ENCODE peak calls at places on chromosomes 1 and 21, in nine cellular contexts. One of them, this sample, is unnamed.

GRCh38 chr1:6357243-6357929 is 36.2 kb downstream of the ACOT7 start:
- DNase-seq in tibial nerve: no peak
- DNase-seq in lung: no peak
- DNase-seq in bronchial epithelial cell: no peak
- DNase-seq in endothelial cell: no peak
- DNase-seq in cardiac muscle cell: no peak
- DNase-seq in mucosa of descending colon: peak; percentile 66
- DNase-seq in lower lobe of right lung: no peak
- DNase-seq in AG10803: no peak
- DNase-seq in this sample: no peak

GRCh38 chr1:152111515-152111968 is 3.7 kb downstream of the TCHH start:
- DNase-seq in tibial nerve: no peak
- DNase-seq in lung: no peak
- DNase-seq in bronchial epithelial cell: no peak
- DNase-seq in endothelial cell: peak; percentile 35
- DNase-seq in cardiac muscle cell: peak; percentile 53
- DNase-seq in mucosa of descending colon: peak; percentile 35
- DNase-seq in lower lobe of right lung: no peak
- DNase-seq in AG10803: peak; percentile 46
- DNase-seq in this sample: no peak

GRCh38 chr1:162300057-162300917 is 76.4 kb downstream of the SPATA46 start:
- DNase-seq in tibial nerve: no peak
- DNase-seq in lung: peak; percentile 56
- DNase-seq in bronchial epithelial cell: no peak
- DNase-seq in endothelial cell: no peak
- DNase-seq in cardiac muscle cell: no peak
- DNase-seq in mucosa of descending colon: no peak
- DNase-seq in lower lobe of right lung: no peak
- DNase-seq in AG10803: no peak
- DNase-seq in this sample: no peak

GRCh38 chr1:54283214-54283996 is 83.4 kb downstream of the MRPL37 start:
- DNase-seq in tibial nerve: no peak
- DNase-seq in lung: no peak
- DNase-seq in bronchial epithelial cell: no peak
- DNase-seq in endothelial cell: no peak
- DNase-seq in cardiac muscle cell: no peak
- DNase-seq in mucosa of descending colon: no peak
- DNase-seq in lower lobe of right lung: no peak
- DNase-seq in AG10803: no peak
- DNase-seq in this sample: no peak

GRCh38 chr1:78333426-78334012 is 157.3 kb upstream of the PTGFR start:
- DNase-seq in tibial nerve: no peak
- DNase-seq in lung: no peak
- DNase-seq in bronchial epithelial cell: peak; percentile 35
- DNase-seq in endothelial cell: no peak
- DNase-seq in cardiac muscle cell: peak; percentile 78
- DNase-seq in mucosa of descending colon: no peak
- DNase-seq in lower lobe of right lung: no peak
- DNase-seq in AG10803: peak; percentile 45
- DNase-seq in this sample: no peak

GRCh38 chr1:58982259-58982998 is 198.6 kb upstream of the JUN start:
- DNase-seq in tibial nerve: no peak
- DNase-seq in lung: no peak
- DNase-seq in bronchial epithelial cell: no peak
- DNase-seq in endothelial cell: no peak
- DNase-seq in cardiac muscle cell: no peak
- DNase-seq in mucosa of descending colon: no peak
- DNase-seq in lower lobe of right lung: no peak
- DNase-seq in AG10803: peak; percentile 49
- DNase-seq in this sample: no peak

GRCh38 chr1:204268101-204268500 is 54.3 kb upstream of the GOLT1A start:
- DNase-seq in tibial nerve: no peak
- DNase-seq in lung: no peak
- DNase-seq in bronchial epithelial cell: no peak
- DNase-seq in endothelial cell: no peak
- DNase-seq in cardiac muscle cell: no peak
- DNase-seq in mucosa of descending colon: peak; percentile 23
- DNase-seq in lower lobe of right lung: no peak
- DNase-seq in AG10803: no peak
- DNase-seq in this sample: no peak

GRCh38 chr1:35692310-35692709 is 26.4 kb downstream of the C1orf216 start:
- DNase-seq in tibial nerve: no peak
- DNase-seq in lung: no peak
- DNase-seq in bronchial epithelial cell: no peak
- DNase-seq in endothelial cell: no peak
- DNase-seq in cardiac muscle cell: no peak
- DNase-seq in mucosa of descending colon: no peak
- DNase-seq in lower lobe of right lung: no peak
- DNase-seq in AG10803: no peak
- DNase-seq in this sample: no peak

GRCh38 chr1:48859429-48859828 is 82.7 kb upstream of the BEND5 start:
- DNase-seq in tibial nerve: no peak
- DNase-seq in lung: no peak
- DNase-seq in bronchial epithelial cell: peak; percentile 67
- DNase-seq in endothelial cell: no peak
- DNase-seq in cardiac muscle cell: peak; percentile 84
- DNase-seq in mucosa of descending colon: no peak
- DNase-seq in lower lobe of right lung: no peak
- DNase-seq in AG10803: peak; percentile 63
- DNase-seq in this sample: no peak

DNA sequence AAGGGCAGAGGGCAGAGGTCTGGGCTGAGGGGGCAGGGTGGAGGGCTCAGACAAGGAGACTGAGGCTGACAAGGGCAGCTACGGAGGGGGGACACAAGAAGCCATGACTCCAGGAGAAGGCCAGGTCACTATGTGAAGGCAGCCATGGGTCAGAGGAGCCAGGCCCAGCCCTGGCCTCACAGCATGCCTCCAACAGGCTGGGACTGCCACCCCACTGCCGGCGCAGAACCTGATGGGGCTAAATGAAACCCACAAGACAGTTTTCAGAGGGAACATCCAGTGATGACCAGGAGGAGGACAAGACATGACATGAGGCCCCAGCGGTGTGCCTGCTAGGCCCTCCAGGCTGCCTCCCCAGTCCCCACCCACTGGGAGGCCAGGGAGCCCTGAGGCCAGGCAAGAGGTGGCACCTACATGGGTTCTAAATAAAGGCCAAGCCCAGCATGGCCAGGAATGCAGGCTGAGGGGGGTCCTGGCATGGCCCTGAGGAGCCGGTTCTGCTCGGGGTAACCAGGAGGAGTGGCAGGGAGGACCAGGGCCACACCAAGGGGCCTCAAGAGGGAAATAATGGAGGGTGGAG is 27.3 kb upstream of the LSS start:
- DNase-seq in tibial nerve: no peak
- DNase-seq in lung: no peak
- DNase-seq in bronchial epithelial cell: no peak
- DNase-seq in endothelial cell: no peak
- DNase-seq in cardiac muscle cell: no peak
- DNase-seq in mucosa of descending colon: no peak
- DNase-seq in lower lobe of right lung: no peak
- DNase-seq in AG10803: no peak
- DNase-seq in this sample: no peak
- TF ChIP-seq CTCF in tibial nerve: no peak
- TF ChIP-seq CTCF in lung: no peak
- TF ChIP-seq CTCF in bronchial epithelial cell: no peak
- TF ChIP-seq CTCF in endothelial cell: no peak
- TF ChIP-seq CTCF in cardiac muscle cell: no peak
- TF ChIP-seq CTCF in mucosa of descending colon: no peak
- TF ChIP-seq CTCF in lower lobe of right lung: no peak
- TF ChIP-seq CTCF in AG10803: no peak
- TF ChIP-seq CTCF in this sample: no peak

GRCh38 chr1:28581531-28582247 is 10.4 kb upstream of the RAB42 start:
- DNase-seq in tibial nerve: peak; percentile 95
- DNase-seq in lung: peak; percentile 95
- DNase-seq in bronchial epithelial cell: peak; percentile 84
- DNase-seq in endothelial cell: peak; percentile 95
- DNase-seq in cardiac muscle cell: peak; percentile 98
- DNase-seq in mucosa of descending colon: peak; percentile 96
- DNase-seq in lower lobe of right lung: peak; percentile 98
- DNase-seq in AG10803: peak; percentile 95
- DNase-seq in this sample: peak; percentile 92
- TF ChIP-seq CTCF in tibial nerve: peak; percentile 68
- TF ChIP-seq CTCF in lung: no peak
- TF ChIP-seq CTCF in bronchial epithelial cell: no peak
- TF ChIP-seq CTCF in endothelial cell: no peak
- TF ChIP-seq CTCF in cardiac muscle cell: no peak
- TF ChIP-seq CTCF in mucosa of descending colon: no peak
- TF ChIP-seq CTCF in lower lobe of right lung: peak; percentile 16
- TF ChIP-seq CTCF in AG10803: no peak
- TF ChIP-seq CTCF in this sample: no peak

GRCh38 chr21:18249542-18250152 is 5.0 kb downstream of the CHODL start:
- DNase-seq in tibial nerve: no peak
- DNase-seq in lung: no peak
- DNase-seq in bronchial epithelial cell: no peak
- DNase-seq in endothelial cell: no peak
- DNase-seq in cardiac muscle cell: no peak
- DNase-seq in mucosa of descending colon: no peak
- DNase-seq in lower lobe of right lung: no peak
- DNase-seq in AG10803: no peak
- DNase-seq in this sample: no peak
- TF ChIP-seq CTCF in tibial nerve: no peak
- TF ChIP-seq CTCF in lung: no peak
- TF ChIP-seq CTCF in bronchial epithelial cell: no peak
- TF ChIP-seq CTCF in endothelial cell: no peak
- TF ChIP-seq CTCF in cardiac muscle cell: no peak
- TF ChIP-seq CTCF in mucosa of descending colon: no peak
- TF ChIP-seq CTCF in lower lobe of right lung: no peak
- TF ChIP-seq CTCF in AG10803: no peak
- TF ChIP-seq CTCF in this sample: peak; percentile 29

DNA sequence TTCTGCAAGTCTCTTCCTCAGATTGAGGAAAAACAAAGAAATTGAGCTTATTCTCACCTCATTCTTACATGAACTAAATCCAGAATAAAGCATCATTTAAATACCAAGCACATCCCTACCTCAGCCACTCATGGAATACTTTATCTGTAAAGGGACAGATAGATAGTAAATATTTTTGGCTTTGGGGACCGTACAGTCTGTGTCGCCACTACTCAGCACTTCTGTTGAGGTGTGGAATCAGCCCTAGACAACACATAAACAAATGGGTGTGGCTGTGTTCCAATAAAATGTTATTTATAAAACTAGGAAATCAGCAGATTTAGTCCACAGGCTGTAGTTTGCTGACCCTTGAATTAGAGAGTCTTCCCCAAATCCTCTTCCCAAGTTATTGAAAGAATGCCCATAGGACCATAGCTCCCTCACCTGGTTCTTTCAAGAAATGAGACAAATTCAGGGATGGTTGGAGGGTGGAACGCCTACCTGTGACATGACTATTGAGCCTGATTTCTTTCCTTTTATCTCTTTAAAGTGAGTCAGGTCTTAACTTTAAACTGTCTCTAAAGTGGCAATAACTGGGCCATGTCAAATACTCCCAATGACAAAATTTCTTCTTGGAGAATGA is 878.5 kb downstream of the USP25 start:
- DNase-seq in tibial nerve: no peak
- DNase-seq in lung: no peak
- DNase-seq in bronchial epithelial cell: peak; percentile 34
- DNase-seq in endothelial cell: no peak
- DNase-seq in cardiac muscle cell: peak; percentile 25
- DNase-seq in mucosa of descending colon: no peak
- DNase-seq in lower lobe of right lung: no peak
- DNase-seq in AG10803: no peak
- DNase-seq in this sample: no peak
- TF ChIP-seq CTCF in tibial nerve: no peak
- TF ChIP-seq CTCF in lung: no peak
- TF ChIP-seq CTCF in bronchial epithelial cell: peak; percentile 41
- TF ChIP-seq CTCF in endothelial cell: no peak
- TF ChIP-seq CTCF in cardiac muscle cell: peak; percentile 34
- TF ChIP-seq CTCF in mucosa of descending colon: no peak
- TF ChIP-seq CTCF in lower lobe of right lung: no peak
- TF ChIP-seq CTCF in AG10803: peak; percentile 33
- TF ChIP-seq CTCF in this sample: peak; percentile 24

DNA sequence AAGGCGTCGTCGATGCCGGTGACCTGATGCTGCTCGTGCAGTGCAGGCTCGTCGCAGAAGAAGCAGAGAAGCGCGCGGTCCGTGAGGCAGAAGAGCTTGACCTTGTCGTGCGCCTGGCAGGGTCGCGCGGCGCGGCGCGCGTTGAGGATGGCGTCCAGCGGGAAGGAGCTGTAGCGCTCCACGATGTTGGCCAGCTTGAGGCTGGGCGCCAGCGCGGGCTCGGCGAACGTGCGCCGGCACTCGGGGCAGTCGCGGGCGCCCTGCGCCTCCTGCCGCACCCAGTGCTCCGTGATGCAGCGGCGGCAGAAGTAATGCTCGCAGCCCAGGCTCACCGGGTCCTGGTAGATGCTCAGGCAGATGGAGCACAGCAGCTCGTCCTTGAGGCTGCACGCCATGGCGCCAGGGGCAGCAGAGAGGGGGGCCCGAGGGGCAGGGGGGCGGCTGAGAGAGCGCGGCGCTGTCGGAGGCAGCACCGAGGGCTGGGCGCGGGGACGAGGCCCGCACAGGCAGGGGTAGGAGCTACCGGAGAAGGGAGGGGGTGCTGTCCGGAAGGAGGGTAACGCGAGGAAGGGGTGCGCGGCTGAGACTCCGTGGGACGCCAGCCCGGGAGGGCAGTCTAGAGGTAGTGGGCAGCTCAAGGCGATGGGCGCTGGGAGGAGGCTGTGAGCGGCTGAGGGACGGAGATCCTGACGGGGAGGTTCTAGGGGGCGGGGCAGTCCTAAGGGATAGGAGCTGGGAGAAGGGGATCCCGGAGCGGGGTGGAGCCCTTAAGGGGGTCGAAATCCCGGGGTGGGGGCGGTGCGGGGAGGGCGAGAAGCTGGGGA is 593 bp downstream of the TRIM62 start:
- DNase-seq in tibial nerve: no peak
- DNase-seq in lung: peak; percentile 46
- DNase-seq in bronchial epithelial cell: peak; percentile 20
- DNase-seq in endothelial cell: peak; percentile 47
- DNase-seq in cardiac muscle cell: peak; percentile 48
- DNase-seq in mucosa of descending colon: peak; percentile 70
- DNase-seq in lower lobe of right lung: peak; percentile 65
- DNase-seq in AG10803: peak; percentile 17
- DNase-seq in this sample: peak; percentile 30
- TF ChIP-seq CTCF in tibial nerve: no peak
- TF ChIP-seq CTCF in lung: no peak
- TF ChIP-seq CTCF in bronchial epithelial cell: no peak
- TF ChIP-seq CTCF in endothelial cell: no peak
- TF ChIP-seq CTCF in cardiac muscle cell: no peak
- TF ChIP-seq CTCF in mucosa of descending colon: no peak
- TF ChIP-seq CTCF in lower lobe of right lung: no peak
- TF ChIP-seq CTCF in AG10803: no peak
- TF ChIP-seq CTCF in this sample: peak; percentile 22